ENCODE peak calls at places on chromosomes 5 and 9, in seven cellular contexts. Y, E, S, Z, G, T and W are unnamed samples.
A peak's percentile ranks its signal among the peaks of the same experiment; 100 is the strongest.

GRCh38 chr9:18071651-18072060 is 402.3 kb upstream of the ADAMTSL1 start:
- DNase-seq in Z (no peak), S (no peak), E (no peak), Y (no peak), T (no peak), G (peak; percentile 30), W (no peak)

GRCh38 chr5:168076561-168076991 is 214.9 kb upstream of the WWC1 start:
- DNase-seq in T (peak; percentile 72), G (peak; percentile 13), S (no peak), Y (peak; percentile 41), E (no peak), Z (no peak), W (no peak)

GRCh38 chr5:110027527-110028322 is 338.0 kb downstream of the MAN2A1 start:
- DNase-seq in Z (no peak), Y (no peak), E (no peak), G (no peak), T (no peak), S (no peak), W (no peak)

GRCh38 chr9:137387891-137388560 is 34.9 kb downstream of the EXD3 start:
- DNase-seq in T (no peak), S (no peak), G (no peak), E (no peak), Y (no peak), Z (no peak), W (no peak)

GRCh38 chr5:114361724-114362196 is at the start of gene KCNN2:
- DNase-seq in Y (peak; percentile 95), E (peak; percentile 92), T (peak; percentile 95), G (peak; percentile 92), S (no peak), Z (peak; percentile 77), W (no peak)

GRCh38 chr5:113663879-113664278 is 150.4 kb downstream of the YTHDC2 start:
- DNase-seq in Y (peak; percentile 83), Z (peak; percentile 29), E (no peak), G (peak; percentile 16), S (peak; percentile 37), T (peak; percentile 82), W (no peak)

GRCh38 chr9:91677354-91677753 is 253.7 kb upstream of the NFIL3 start:
- DNase-seq in E (no peak), T (no peak), Y (no peak), G (no peak), Z (no peak), S (no peak), W (no peak)

GRCh38 chr9:16243798-16244197 is 626.7 kb downstream of the BNC2 start:
- DNase-seq in T (peak; percentile 45), E (no peak), Z (no peak), S (no peak), Y (no peak), G (no peak), W (no peak)

GRCh38 chr5:23840083-23840482 is 332.7 kb downstream of the PRDM9 start:
- DNase-seq in E (no peak), Z (no peak), G (no peak), Y (no peak), S (no peak), T (no peak), W (no peak)

GRCh38 chr5:98771389-98772109 is 1.9 kb upstream of the RGMB start:
- DNase-seq in S (peak; percentile 83), Y (peak; percentile 83), T (peak; percentile 91), G (peak; percentile 95), E (peak; percentile 14), Z (peak; percentile 80), W (no peak)

GRCh38 chr9:36742264-36742663 is 169.6 kb downstream of the MELK start:
- DNase-seq in T (peak; percentile 30), G (no peak), Z (no peak), S (peak; percentile 25), Y (no peak), E (no peak), W (no peak)

GRCh38 chr5:164052536-164053090 is 547.2 kb downstream of the MAT2B start:
- DNase-seq in Y (no peak), Z (no peak), G (peak; percentile 87), T (no peak), S (no peak), E (no peak), W (no peak)

GRCh38 chr5:128513816-128514215 is 24.2 kb downstream of the FBN2 start:
- DNase-seq in Z (no peak), E (no peak), S (no peak), T (no peak), G (peak; percentile 9), Y (no peak), W (no peak)

GRCh38 chr9:125946397-125946796 is 199.2 kb downstream of the PBX3 start:
- DNase-seq in E (no peak), Z (no peak), G (no peak), T (no peak), S (no peak), Y (no peak), W (no peak)

GRCh38 chr5:149728303-149728702 is 1.8 kb upstream of the PPARGC1B start:
- DNase-seq in Z (peak; percentile 82), G (no peak), S (no peak), Y (no peak), T (no peak), E (no peak), W (no peak)

GRCh38 chr5:120055858-120056257 is 408.2 kb upstream of the PRR16 start:
- DNase-seq in G (peak; percentile 76), S (no peak), E (no peak), Z (no peak), Y (peak; percentile 48), T (no peak), W (no peak)

GRCh38 chr9:73155389-73155788 is 3.7 kb downstream of the ANXA1 start:
- DNase-seq in Z (no peak), E (no peak), T (no peak), Y (no peak), S (no peak), G (no peak), W (no peak)

GRCh38 chr5:11564716-11565115 is 339.5 kb downstream of the CTNND2 start:
- DNase-seq in T (no peak), E (peak; percentile 64), Y (no peak), G (no peak), Z (no peak), S (no peak), W (no peak)

GRCh38 chr9:131997779-131998178 is 81.9 kb downstream of the MED27 start:
- DNase-seq in Z (no peak), T (no peak), E (no peak), G (peak; percentile 53), S (no peak), Y (peak; percentile 79), W (no peak)

GRCh38 chr9:132000659-132001058 is 79.0 kb downstream of the MED27 start:
- DNase-seq in Y (no peak), Z (no peak), S (no peak), T (no peak), G (no peak), E (no peak), W (no peak)

GRCh38 chr9:131997076-131997475 is 82.6 kb downstream of the MED27 start:
- DNase-seq in Y (peak; percentile 6), S (no peak), Z (no peak), T (no peak), G (no peak), E (no peak), W (no peak)

GRCh38 chr9:132001550-132001949 is 78.1 kb downstream of the MED27 start:
- DNase-seq in G (no peak), Z (no peak), S (no peak), E (no peak), T (no peak), Y (no peak), W (no peak)

GRCh38 chr9:131999692-132000551 is 79.7 kb downstream of the MED27 start:
- DNase-seq in S (no peak), Z (no peak), T (no peak), G (peak; percentile 91), E (no peak), Y (no peak), W (no peak)
- H3K27ac ChIP-seq in S (no peak overlapping the region), Z (no peak overlapping the region), T (no peak overlapping the region), G (peak overlapping the region; percentile 32), E (no peak overlapping the region), Y (no peak overlapping the region), W (no peak overlapping the region)

GRCh38 chr5:51664491-51665294 is 281.4 kb downstream of the ISL1 start:
- DNase-seq in Z (no peak), E (no peak), Y (no peak), T (no peak), S (no peak), G (no peak), W (no peak)

GRCh38 chr5:51661646-51662265 is 278.5 kb downstream of the ISL1 start:
- DNase-seq in E (no peak), T (no peak), G (no peak), Y (no peak), S (no peak), Z (no peak), W (no peak)

GRCh38 chr5:51669095-51669494 is 285.8 kb downstream of the ISL1 start:
- DNase-seq in E (no peak), G (no peak), S (no peak), Y (no peak), Z (no peak), T (no peak), W (no peak)

GRCh38 chr5:51665295-51665593 is 282.0 kb downstream of the ISL1 start:
- DNase-seq in Y (no peak), Z (no peak), T (no peak), E (no peak), S (no peak), G (no peak), W (no peak)
- H3K27ac ChIP-seq in Y (no peak overlapping the region), Z (no peak overlapping the region), T (no peak overlapping the region), E (no peak overlapping the region), S (no peak overlapping the region), G (no peak overlapping the region), W (no peak overlapping the region)

GRCh38 chr9:113492343-113493079 is 29.0 kb downstream of the RGS3 start:
- DNase-seq in Z (no peak), T (no peak), Y (peak; percentile 39), G (peak; percentile 36), S (no peak), E (no peak), W (peak; percentile 81)

GRCh38 chr9:113485761-113486115 is 22.2 kb downstream of the RGS3 start:
- DNase-seq in T (no peak), Y (no peak), E (no peak), Z (no peak), S (no peak), G (no peak), W (no peak)

GRCh38 chr9:113486327-113486726 is 22.8 kb downstream of the RGS3 start:
- DNase-seq in S (no peak), E (no peak), Z (peak; percentile 1), G (no peak), Y (no peak), T (no peak), W (no peak)

GRCh38 chr9:113488071-113488470 is 24.5 kb downstream of the RGS3 start:
- DNase-seq in T (no peak), Y (no peak), Z (peak; percentile 4), E (no peak), S (no peak), G (no peak), W (no peak)

GRCh38 chr9:113488490-113488889 is 25.0 kb downstream of the RGS3 start:
- DNase-seq in Y (peak; percentile 65), G (peak; percentile 30), E (no peak), S (no peak), T (no peak), Z (peak; percentile 6), W (peak; percentile 92)
- H3K27ac ChIP-seq in Y (peak overlapping the region; percentile 81), G (no peak overlapping the region), E (no peak overlapping the region), S (no peak overlapping the region), T (no peak overlapping the region), Z (peak overlapping the region; percentile 32), W (peak overlapping the region; percentile 92)

DNA sequence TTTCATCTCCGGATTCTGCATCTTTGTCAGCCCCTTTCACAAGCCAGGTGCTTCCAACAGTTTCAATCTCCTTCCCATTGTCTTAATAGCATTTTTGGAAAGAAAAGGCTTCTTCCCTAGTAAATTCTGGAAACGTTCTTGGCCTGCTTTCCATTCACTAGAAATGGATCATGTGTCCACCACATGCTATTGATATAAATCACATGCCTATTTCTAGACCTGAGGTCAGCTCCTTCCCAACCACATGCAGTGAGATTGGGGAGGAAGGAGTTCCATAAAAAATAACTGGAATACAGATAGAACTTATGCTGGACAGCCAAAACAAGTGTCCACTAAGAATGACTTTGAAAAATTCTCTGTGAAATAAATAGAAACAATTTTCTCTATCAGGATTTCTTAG is 181.6 kb upstream of the TMEM161B start:
- DNase-seq in S (no peak), Z (no peak), T (no peak), Y (no peak), G (no peak), E (no peak), W (no peak)
- H3K27ac ChIP-seq in S (no peak overlapping the region), Z (no peak overlapping the region), T (no peak overlapping the region), Y (no peak overlapping the region), G (no peak overlapping the region), E (no peak overlapping the region), W (no peak overlapping the region)